ENCODE peak calls at places on chromosome X, in six cellular contexts. L is HCT116, Q is MM.1S, R is SK-N-SH, Z is hepatocyte, J is GM23248. T is an unnamed sample. For H3K9me2, the result is how much of the 10 kb centered on the place peaks cover.

GRCh38 chrX:154750301-154751120 is at the start of gene GAB3:
- DNase-seq in Z (peak), Q (peak), R (peak), L (no peak), J (peak), T (peak)

GRCh38 chrX:150240643-150240970 is 122.5 kb upstream of the MAMLD1 start:
- DNase-seq in J (no peak), R (no peak), L (no peak), Z (no peak), Q (no peak), T (no peak)

GRCh38 chrX:1528186-1528883 is 8.7 kb downstream of the P2RY8 start:
- DNase-seq in L (no peak), R (no peak), Z (no peak), Q (no peak), J (no peak), T (no peak)

GRCh38 chrX:118974088-118974907 is at the start of gene LONRF3:
- DNase-seq in Q (peak), Z (peak), J (peak), L (no peak), R (peak), T (no peak)

GRCh38 chrX:47849776-47850175 is 13.1 kb downstream of the ZNF81 start:
- DNase-seq in Q (no peak), Z (no peak), J (no peak), L (no peak), R (no peak), T (peak)

GRCh38 chrX:94515009-94515408 is 841.0 kb downstream of the FAM133A start:
- DNase-seq in L (no peak), J (no peak), Z (no peak), R (no peak), Q (no peak), T (no peak)

GRCh38 chrX:8653956-8654355 is 78.0 kb downstream of the ANOS1 start:
- DNase-seq in R (no peak), Z (no peak), J (no peak), L (no peak), Q (no peak), T (no peak)

GRCh38 chrX:84865113-84865512 is 138.6 kb upstream of the APOOL start:
- DNase-seq in L (no peak), Z (no peak), J (no peak), R (no peak), Q (no peak), T (no peak)

GRCh38 chrX:150365953-150366911 is 3.1 kb downstream of the MAMLD1 start:
- DNase-seq in Z (peak), L (no peak), J (peak), Q (no peak), R (no peak), T (no peak)

GRCh38 chrX:146602246-146602645 is 207.3 kb upstream of the CXorf51B start:
- DNase-seq in Q (no peak), Z (no peak), R (no peak), J (no peak), L (no peak), T (no peak)

GRCh38 chrX:38151426-38151825 is 69.2 kb downstream of the SRPX start:
- DNase-seq in L (no peak), R (no peak), J (peak), Q (no peak), Z (no peak), T (no peak)

GRCh38 chrX:38150993-38151392 is 69.7 kb downstream of the SRPX start:
- DNase-seq in Q (no peak), R (no peak), L (no peak), J (no peak), Z (no peak), T (no peak)

GRCh38 chrX:38154340-38154739 is 66.3 kb downstream of the SRPX start:
- DNase-seq in J (no peak), L (no peak), Q (no peak), R (no peak), Z (no peak), T (no peak)

GRCh38 chrX:38154818-38155217 is 65.9 kb downstream of the SRPX start:
- DNase-seq in Q (no peak), R (no peak), J (peak), Z (no peak), L (no peak), T (no peak)

GRCh38 chrX:38149016-38149415 is 71.7 kb downstream of the SRPX start:
- DNase-seq in L (no peak), J (no peak), Z (no peak), R (no peak), Q (no peak), T (no peak)
- H3K9me2 ChIP-seq in L (under half), J (under half), Z (under half), R (under half), Q (under half), T (under half)

GRCh38 chrX:40007746-40008705 is 89.7 kb downstream of the BCOR start:
- DNase-seq in Z (no peak), J (no peak), L (no peak), R (peak), Q (no peak), T (no peak)

GRCh38 chrX:40008841-40009461 is 88.8 kb downstream of the BCOR start:
- DNase-seq in R (peak), L (no peak), J (peak), Z (peak), Q (no peak), T (no peak)

GRCh38 chrX:40010550-40011364 is 87.0 kb downstream of the BCOR start:
- DNase-seq in Q (no peak), L (no peak), R (peak), J (no peak), Z (no peak), T (no peak)

GRCh38 chrX:40009890-40010289 is 87.9 kb downstream of the BCOR start:
- DNase-seq in Q (no peak), R (peak), J (no peak), Z (no peak), L (no peak), T (no peak)

DNA sequence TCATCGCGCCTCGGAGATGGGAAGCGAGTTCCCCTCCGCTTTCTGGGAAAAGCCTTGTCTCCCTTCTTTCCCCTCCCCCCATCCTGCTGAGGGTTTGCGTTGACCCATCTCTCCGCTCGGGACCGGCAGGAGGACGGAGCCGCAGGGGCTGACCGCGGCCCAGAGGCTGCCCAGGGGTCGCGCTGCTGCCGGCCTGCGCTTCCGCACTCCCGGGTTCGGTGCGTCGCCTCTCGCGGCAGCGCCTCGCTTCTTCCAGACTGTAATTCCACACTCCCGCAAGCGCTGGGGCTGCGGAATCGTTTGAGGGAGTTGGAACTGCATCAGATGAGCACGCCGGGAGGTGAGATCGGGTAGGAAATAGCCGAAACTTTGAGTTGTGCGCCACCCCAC is 88.3 kb downstream of the BCOR start:
- DNase-seq in Z (no peak), R (no peak), L (no peak), J (peak), Q (no peak), T (no peak)
- H3K9me2 ChIP-seq in Z (under half), R (under half), L (under half), J (under half), Q (under half), T (under half)

DNA sequence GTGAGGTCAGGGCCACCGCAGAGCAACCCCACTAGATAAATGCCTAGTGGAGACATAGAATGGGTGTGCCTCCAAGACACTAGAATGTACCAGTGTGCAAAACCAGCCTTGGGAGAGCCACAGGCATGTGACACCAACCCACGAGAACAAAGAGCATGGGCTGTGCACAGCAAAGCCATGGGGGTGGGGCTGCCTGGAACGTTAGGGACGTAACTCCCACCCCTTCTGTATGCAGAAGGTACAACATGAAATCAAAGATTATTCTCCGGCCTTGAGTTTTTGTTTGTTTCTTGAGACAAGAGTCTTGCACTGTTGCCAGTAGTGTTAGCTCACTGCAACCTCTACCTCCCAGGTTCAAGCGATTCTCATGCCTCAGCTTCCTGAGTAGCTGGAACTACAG is 99.5 kb downstream of the MID1IP1 start:
- DNase-seq in J (no peak), Z (no peak), Q (no peak), R (no peak), L (no peak), T (no peak)
- H3K9me2 ChIP-seq in J (under half), Z (under half), Q (under half), R (under half), L (under half), T (under half)

GRCh38 chrX:43580621-43581020 is 75.5 kb upstream of the MAOA start:
- DNase-seq in J (no peak), Q (no peak), R (no peak), L (no peak), Z (no peak), T (no peak)

GRCh38 chrX:43581167-43581566 is 74.9 kb upstream of the MAOA start:
- DNase-seq in R (no peak), J (no peak), Z (no peak), L (no peak), Q (no peak), T (no peak)

GRCh38 chrX:43581888-43582539 is 74.1 kb upstream of the MAOA start:
- DNase-seq in Z (no peak), J (no peak), R (no peak), L (no peak), Q (no peak), T (no peak)

GRCh38 chrX:43585922-43586321 is 70.2 kb upstream of the MAOA start:
- DNase-seq in R (no peak), Z (no peak), Q (no peak), L (no peak), J (no peak), T (no peak)

DNA sequence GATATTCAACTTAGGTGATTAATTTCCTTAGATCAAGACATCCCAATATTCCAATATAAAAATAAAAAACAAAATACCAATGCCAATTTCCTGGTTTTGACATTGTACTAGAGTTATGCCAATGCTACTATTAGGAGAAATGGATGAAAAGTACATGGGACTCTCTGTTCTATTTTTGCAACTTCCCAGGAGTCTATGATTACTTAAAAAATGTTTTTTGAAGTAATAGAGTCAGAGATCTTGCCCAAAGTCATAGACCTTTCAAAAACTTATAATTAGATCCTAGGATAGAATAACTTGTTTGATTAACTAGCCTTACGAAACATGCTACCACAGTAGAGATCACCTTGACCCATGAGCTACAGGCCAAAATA is 73.6 kb upstream of the MAOA start:
- DNase-seq in Q (no peak), L (no peak), R (no peak), J (no peak), Z (no peak), T (no peak)
- H3K9me2 ChIP-seq in Q (under half), L (under half), R (under half), J (under half), Z (under half), T (under half)

DNA sequence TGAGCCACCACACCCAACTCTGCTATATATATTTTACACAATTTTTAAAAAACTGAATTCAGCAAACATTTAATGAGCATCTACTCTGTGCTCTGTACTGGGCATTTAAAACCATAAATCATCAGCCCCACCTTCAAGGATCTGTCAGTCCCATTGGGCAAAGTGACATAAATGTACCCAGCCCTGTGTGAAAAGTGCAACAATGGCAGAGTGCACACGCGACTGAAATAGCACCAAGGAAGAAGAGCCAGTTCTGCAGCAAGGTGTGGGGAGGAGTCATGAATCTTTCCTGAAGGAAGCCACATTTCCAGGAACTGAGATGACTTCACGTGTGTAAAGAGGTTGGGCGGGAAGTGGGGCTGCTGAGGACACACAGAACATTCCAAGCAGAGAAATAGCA is 111.5 kb upstream of the ATP6AP2 start:
- DNase-seq in Z (no peak), J (no peak), Q (no peak), L (no peak), R (no peak), T (no peak)
- H3K9me2 ChIP-seq in Z (under half), J (under half), Q (under half), L (under half), R (under half), T (under half)

DNA sequence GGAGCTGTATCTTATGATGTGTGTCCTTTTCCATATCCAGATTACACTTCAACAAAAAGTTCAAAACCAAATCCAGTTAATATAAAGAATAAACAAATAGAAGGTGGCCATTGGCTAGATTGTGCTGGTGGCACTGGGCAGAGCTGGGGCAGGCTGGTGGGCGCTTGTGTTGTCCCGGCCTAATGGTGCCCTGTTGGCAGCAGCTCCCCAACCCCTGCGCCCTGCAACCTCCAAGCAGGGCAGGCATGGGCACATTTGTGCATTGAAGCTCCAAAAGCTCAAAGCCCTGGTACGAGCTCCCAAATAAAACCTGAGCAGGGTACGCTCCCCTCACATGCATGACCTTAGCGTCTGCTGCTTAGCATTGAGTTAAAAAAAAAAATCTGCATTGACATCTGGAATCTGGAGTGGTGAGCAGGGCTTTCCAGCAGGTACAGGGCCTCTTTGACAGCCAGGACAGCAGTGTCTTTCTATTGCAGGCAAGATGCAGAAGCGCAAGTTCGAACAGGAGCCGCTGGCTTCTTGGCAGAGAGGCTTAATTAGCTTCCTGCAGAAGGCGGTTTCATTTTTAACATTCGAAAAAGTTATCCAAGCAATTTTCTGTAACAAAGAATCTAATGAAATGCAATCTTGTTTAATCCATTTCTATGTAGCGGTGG is 25.9 kb upstream of the NYX start:
- DNase-seq in R (peak), J (peak), Q (no peak), L (no peak), Z (no peak), T (no peak)
- H3K9me2 ChIP-seq in R (under half), J (under half), Q (under half), L (under half), Z (under half), T (under half)

DNA sequence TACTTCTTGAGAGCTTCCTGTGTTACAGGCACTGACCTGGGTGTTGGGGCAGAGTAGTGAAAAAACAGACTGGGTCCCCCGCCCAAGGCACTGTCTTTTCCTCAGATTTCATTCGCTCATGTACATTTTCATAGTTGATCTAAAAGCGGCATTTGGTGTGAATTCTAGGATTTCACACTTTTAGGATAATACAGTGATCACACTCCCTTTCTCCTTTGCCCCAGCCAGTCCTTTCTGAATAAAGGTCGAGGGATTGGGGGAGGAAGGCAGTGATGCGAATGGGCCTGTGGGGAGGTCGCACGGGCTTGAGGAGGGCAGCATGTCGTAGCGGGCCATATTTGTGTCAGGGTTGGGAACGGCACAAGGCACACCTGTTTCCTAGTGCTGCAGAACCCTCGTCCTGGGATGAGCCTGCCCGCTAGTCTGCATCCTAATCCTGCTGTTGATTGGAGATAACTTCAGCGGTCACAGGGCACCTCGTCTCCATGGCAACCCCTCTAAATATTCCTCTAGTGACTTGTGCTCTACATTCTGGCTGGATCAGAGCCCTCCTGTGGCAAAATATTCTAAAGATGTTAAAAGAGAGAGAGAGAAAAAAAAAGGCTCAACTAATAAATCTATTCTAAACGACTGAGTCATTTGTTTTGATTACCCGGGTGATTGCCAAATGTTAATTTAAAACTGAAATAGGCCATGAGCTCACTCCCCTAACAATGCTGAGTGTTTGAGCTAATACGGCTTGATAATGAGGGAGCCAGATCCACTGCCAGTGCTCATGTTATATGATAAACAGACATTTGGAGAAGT is 21.8 kb downstream of the FHL1 start:
- DNase-seq in J (peak), R (peak), Q (no peak), L (no peak), Z (peak), T (no peak)
- H3K9me2 ChIP-seq in J (under half), R (under half), Q (under half), L (under half), Z (under half), T (under half)

DNA sequence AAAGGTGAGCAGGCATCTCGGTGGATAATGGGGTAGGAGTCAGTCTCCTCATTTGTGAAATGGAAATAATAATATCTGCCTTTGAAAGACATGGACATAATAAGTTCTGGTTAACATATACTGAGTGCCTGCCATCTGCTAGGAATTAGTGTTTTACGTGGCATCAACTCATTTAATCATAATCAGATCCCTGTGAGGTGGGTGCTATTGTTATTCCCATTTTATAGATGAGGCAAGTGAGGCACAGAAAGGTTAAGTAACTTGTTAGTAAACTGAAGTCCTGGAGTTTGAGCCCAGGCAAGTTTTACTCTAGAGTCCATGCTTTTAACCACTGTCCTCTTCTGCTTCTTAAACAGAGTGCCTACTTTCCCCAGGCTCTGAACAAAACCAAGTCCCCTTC is 7.5 kb downstream of the CCDC120 start:
- DNase-seq in J (no peak), Q (no peak), Z (no peak), R (no peak), L (no peak), T (no peak)
- H3K9me2 ChIP-seq in J (under half), Q (under half), Z (under half), R (under half), L (under half), T (under half)

T was measured in Karpas-422.